ENCODE peak calls at places on chromosomes 4 and X, in four cellular contexts. One of them, this sample, is unnamed.
A peak's percentile ranks its signal among the peaks of the same experiment; 100 is the strongest.

GRCh38 chrX:138519296-138519695 is 192.2 kb downstream of the FGF13 start:
- DNase-seq in NCI-H2081: no peak
- DNase-seq in left cardiac atrium: no peak
- DNase-seq in ureter: no peak
- DNase-seq in this sample: no peak

GRCh38 chr4:2090642-2091041 is 31.5 kb downstream of the NAT8L start:
- DNase-seq in NCI-H2081: no peak
- DNase-seq in left cardiac atrium: no peak
- DNase-seq in ureter: no peak
- DNase-seq in this sample: no peak

GRCh38 chr4:32061916-32062315 is 1341.7 kb downstream of the PCDH7 start:
- DNase-seq in NCI-H2081: no peak
- DNase-seq in left cardiac atrium: no peak
- DNase-seq in ureter: no peak
- DNase-seq in this sample: no peak

GRCh38 chr4:52641853-52642563 is 17.1 kb downstream of the USP46 start:
- DNase-seq in ureter: no peak
- DNase-seq in NCI-H2081: no peak
- DNase-seq in left cardiac atrium: no peak
- DNase-seq in this sample: no peak

GRCh38 chrX:4876268-4876667 is 1162.8 kb upstream of the PRKX start:
- DNase-seq in NCI-H2081: no peak
- DNase-seq in left cardiac atrium: no peak
- DNase-seq in ureter: no peak
- DNase-seq in this sample: no peak

GRCh38 chr4:3296651-3297050 is 3.8 kb downstream of the RGS12 start:
- DNase-seq in NCI-H2081: no peak
- DNase-seq in ureter: peak; percentile 24
- DNase-seq in left cardiac atrium: no peak
- DNase-seq in this sample: no peak

GRCh38 chr4:112895785-112896184 is 153.7 kb upstream of the ANK2 start:
- DNase-seq in NCI-H2081: no peak
- DNase-seq in ureter: no peak
- DNase-seq in left cardiac atrium: no peak
- DNase-seq in this sample: no peak

GRCh38 chr4:166896254-166896653 is 338.0 kb downstream of the SPOCK3 start:
- DNase-seq in NCI-H2081: no peak
- DNase-seq in left cardiac atrium: no peak
- DNase-seq in ureter: no peak
- DNase-seq in this sample: no peak